ENCODE peak calls at places on chromosomes 2 and 18, in ten cellular contexts. One of them, this sample, is unnamed. For H3K36me3, the result is how much of the 10 kb centered on the place peaks cover.

GRCh38 chr2:124609667-124610066 is 584.6 kb downstream of the CNTNAP5 start:
- DNase-seq in esophagus squamous epithelium: no peak
- DNase-seq in kidney: no peak
- DNase-seq in ovary: no peak
- DNase-seq in CD4-positive, alpha-beta memory T cell: no peak
- DNase-seq in heart right ventricle: no peak
- DNase-seq in A673: no peak
- DNase-seq in naive thymus-derived CD4-positive, alpha-beta T cell: no peak
- DNase-seq in left lung: no peak
- DNase-seq in stomach: no peak
- DNase-seq in this sample: no peak

GRCh38 chr2:105252271-105252670 is 10.7 kb downstream of the GPR45 start:
- DNase-seq in stomach: no peak
- DNase-seq in esophagus squamous epithelium: no peak
- DNase-seq in heart right ventricle: no peak
- DNase-seq in kidney: no peak
- DNase-seq in CD4-positive, alpha-beta memory T cell: no peak
- DNase-seq in ovary: no peak
- DNase-seq in naive thymus-derived CD4-positive, alpha-beta T cell: no peak
- DNase-seq in A673: no peak
- DNase-seq in left lung: no peak
- DNase-seq in this sample: no peak

GRCh38 chr2:160464996-160465395 is 28.6 kb downstream of the RBMS1 start:
- DNase-seq in naive thymus-derived CD4-positive, alpha-beta T cell: no peak
- DNase-seq in CD4-positive, alpha-beta memory T cell: no peak
- DNase-seq in kidney: no peak
- DNase-seq in stomach: no peak
- DNase-seq in A673: no peak
- DNase-seq in ovary: no peak
- DNase-seq in esophagus squamous epithelium: no peak
- DNase-seq in left lung: no peak
- DNase-seq in heart right ventricle: no peak
- DNase-seq in this sample: no peak

GRCh38 chr2:227477291-227477690 is 5.3 kb downstream of the AGFG1 start:
- DNase-seq in heart right ventricle: no peak
- DNase-seq in esophagus squamous epithelium: no peak
- DNase-seq in CD4-positive, alpha-beta memory T cell: no peak
- DNase-seq in ovary: no peak
- DNase-seq in A673: no peak
- DNase-seq in stomach: no peak
- DNase-seq in naive thymus-derived CD4-positive, alpha-beta T cell: no peak
- DNase-seq in kidney: no peak
- DNase-seq in left lung: no peak
- DNase-seq in this sample: no peak

GRCh38 chr18:69387181-69387580 is 13.5 kb upstream of the DOK6 start:
- DNase-seq in heart right ventricle: no peak
- DNase-seq in kidney: no peak
- DNase-seq in stomach: no peak
- DNase-seq in left lung: no peak
- DNase-seq in CD4-positive, alpha-beta memory T cell: no peak
- DNase-seq in esophagus squamous epithelium: no peak
- DNase-seq in ovary: no peak
- DNase-seq in A673: peak
- DNase-seq in naive thymus-derived CD4-positive, alpha-beta T cell: no peak
- DNase-seq in this sample: no peak

GRCh38 chr18:32470136-32470712 is 458 bp downstream of the GAREM1 start:
- DNase-seq in ovary: peak
- DNase-seq in CD4-positive, alpha-beta memory T cell: peak
- DNase-seq in esophagus squamous epithelium: no peak
- DNase-seq in kidney: peak
- DNase-seq in naive thymus-derived CD4-positive, alpha-beta T cell: peak
- DNase-seq in heart right ventricle: peak
- DNase-seq in A673: no peak
- DNase-seq in stomach: peak
- DNase-seq in left lung: no peak
- DNase-seq in this sample: no peak

GRCh38 chr2:219104107-219105050 is 43.7 kb upstream of the IHH start:
- DNase-seq in heart right ventricle: no peak
- DNase-seq in esophagus squamous epithelium: no peak
- DNase-seq in stomach: no peak
- DNase-seq in A673: peak
- DNase-seq in kidney: no peak
- DNase-seq in naive thymus-derived CD4-positive, alpha-beta T cell: no peak
- DNase-seq in ovary: no peak
- DNase-seq in CD4-positive, alpha-beta memory T cell: no peak
- DNase-seq in left lung: no peak
- DNase-seq in this sample: peak

GRCh38 chr2:205706769-205707375 is 24.6 kb downstream of the NRP2 start:
- DNase-seq in left lung: peak
- DNase-seq in ovary: peak
- DNase-seq in CD4-positive, alpha-beta memory T cell: peak
- DNase-seq in esophagus squamous epithelium: peak
- DNase-seq in heart right ventricle: peak
- DNase-seq in kidney: peak
- DNase-seq in stomach: no peak
- DNase-seq in A673: peak
- DNase-seq in naive thymus-derived CD4-positive, alpha-beta T cell: peak
- DNase-seq in this sample: no peak

GRCh38 chr18:24212939-24213338 is 74.1 kb downstream of the CABYR start:
- DNase-seq in A673: no peak
- DNase-seq in stomach: no peak
- DNase-seq in naive thymus-derived CD4-positive, alpha-beta T cell: no peak
- DNase-seq in heart right ventricle: no peak
- DNase-seq in CD4-positive, alpha-beta memory T cell: no peak
- DNase-seq in ovary: no peak
- DNase-seq in esophagus squamous epithelium: no peak
- DNase-seq in left lung: no peak
- DNase-seq in kidney: no peak
- DNase-seq in this sample: no peak

GRCh38 chr2:147500819-147501395 is 343.9 kb upstream of the ACVR2A start:
- DNase-seq in CD4-positive, alpha-beta memory T cell: no peak
- DNase-seq in naive thymus-derived CD4-positive, alpha-beta T cell: no peak
- DNase-seq in ovary: no peak
- DNase-seq in esophagus squamous epithelium: no peak
- DNase-seq in heart right ventricle: no peak
- DNase-seq in A673: no peak
- DNase-seq in kidney: no peak
- DNase-seq in left lung: no peak
- DNase-seq in stomach: no peak
- DNase-seq in this sample: no peak

GRCh38 chr2:239829326-239829725 is 195.8 kb downstream of the NDUFA10 start:
- DNase-seq in stomach: peak
- DNase-seq in kidney: no peak
- DNase-seq in ovary: peak
- DNase-seq in esophagus squamous epithelium: no peak
- DNase-seq in naive thymus-derived CD4-positive, alpha-beta T cell: no peak
- DNase-seq in A673: no peak
- DNase-seq in heart right ventricle: no peak
- DNase-seq in CD4-positive, alpha-beta memory T cell: no peak
- DNase-seq in left lung: no peak
- DNase-seq in this sample: no peak

GRCh38 chr2:70766357-70767093 is 1.5 kb downstream of the ADD2 start:
- DNase-seq in ovary: no peak
- DNase-seq in CD4-positive, alpha-beta memory T cell: no peak
- DNase-seq in heart right ventricle: no peak
- DNase-seq in kidney: no peak
- DNase-seq in stomach: no peak
- DNase-seq in esophagus squamous epithelium: no peak
- DNase-seq in left lung: no peak
- DNase-seq in A673: no peak
- DNase-seq in naive thymus-derived CD4-positive, alpha-beta T cell: no peak
- DNase-seq in this sample: no peak
- H3K4me3 ChIP-seq in ovary: no peak
- H3K4me3 ChIP-seq in CD4-positive, alpha-beta memory T cell: peak
- H3K4me3 ChIP-seq in heart right ventricle: peak
- H3K4me3 ChIP-seq in kidney: no peak
- H3K4me3 ChIP-seq in stomach: peak
- H3K4me3 ChIP-seq in esophagus squamous epithelium: peak
- H3K4me3 ChIP-seq in left lung: peak
- H3K4me3 ChIP-seq in A673: peak
- H3K4me3 ChIP-seq in naive thymus-derived CD4-positive, alpha-beta T cell: peak
- H3K4me3 ChIP-seq in this sample: peak

GRCh38 chr2:188422726-188423125 is 131.1 kb downstream of the GULP1 start:
- DNase-seq in left lung: no peak
- DNase-seq in CD4-positive, alpha-beta memory T cell: no peak
- DNase-seq in esophagus squamous epithelium: no peak
- DNase-seq in ovary: no peak
- DNase-seq in stomach: no peak
- DNase-seq in kidney: no peak
- DNase-seq in naive thymus-derived CD4-positive, alpha-beta T cell: no peak
- DNase-seq in heart right ventricle: no peak
- DNase-seq in A673: no peak
- DNase-seq in this sample: no peak

GRCh38 chr2:188430705-188431104 is 139.0 kb downstream of the GULP1 start:
- DNase-seq in esophagus squamous epithelium: no peak
- DNase-seq in A673: no peak
- DNase-seq in kidney: no peak
- DNase-seq in CD4-positive, alpha-beta memory T cell: no peak
- DNase-seq in left lung: no peak
- DNase-seq in heart right ventricle: no peak
- DNase-seq in ovary: no peak
- DNase-seq in stomach: no peak
- DNase-seq in naive thymus-derived CD4-positive, alpha-beta T cell: no peak
- DNase-seq in this sample: no peak

GRCh38 chr2:188426121-188426520 is 134.4 kb downstream of the GULP1 start:
- DNase-seq in CD4-positive, alpha-beta memory T cell: no peak
- DNase-seq in heart right ventricle: no peak
- DNase-seq in A673: no peak
- DNase-seq in left lung: no peak
- DNase-seq in naive thymus-derived CD4-positive, alpha-beta T cell: no peak
- DNase-seq in ovary: no peak
- DNase-seq in esophagus squamous epithelium: no peak
- DNase-seq in stomach: no peak
- DNase-seq in kidney: no peak
- DNase-seq in this sample: no peak

GRCh38 chr2:188425266-188425665 is 133.6 kb downstream of the GULP1 start:
- DNase-seq in A673: no peak
- DNase-seq in heart right ventricle: no peak
- DNase-seq in CD4-positive, alpha-beta memory T cell: no peak
- DNase-seq in naive thymus-derived CD4-positive, alpha-beta T cell: no peak
- DNase-seq in ovary: no peak
- DNase-seq in kidney: no peak
- DNase-seq in left lung: no peak
- DNase-seq in stomach: no peak
- DNase-seq in esophagus squamous epithelium: no peak
- DNase-seq in this sample: no peak
- H3K27ac ChIP-seq in A673: no peak
- H3K27ac ChIP-seq in heart right ventricle: no peak
- H3K27ac ChIP-seq in CD4-positive, alpha-beta memory T cell: no peak
- H3K27ac ChIP-seq in naive thymus-derived CD4-positive, alpha-beta T cell: no peak
- H3K27ac ChIP-seq in ovary: no peak
- H3K27ac ChIP-seq in kidney: no peak
- H3K27ac ChIP-seq in left lung: no peak
- H3K27ac ChIP-seq in stomach: no peak
- H3K27ac ChIP-seq in esophagus squamous epithelium: no peak
- H3K27ac ChIP-seq in this sample: no peak

GRCh38 chr2:201630577-201630976 is 12.7 kb downstream of the TMEM237 start:
- DNase-seq in CD4-positive, alpha-beta memory T cell: no peak
- DNase-seq in stomach: no peak
- DNase-seq in heart right ventricle: no peak
- DNase-seq in esophagus squamous epithelium: no peak
- DNase-seq in kidney: no peak
- DNase-seq in A673: no peak
- DNase-seq in ovary: no peak
- DNase-seq in naive thymus-derived CD4-positive, alpha-beta T cell: no peak
- DNase-seq in left lung: no peak
- DNase-seq in this sample: no peak

GRCh38 chr2:201633862-201634261 is 9.4 kb downstream of the TMEM237 start:
- DNase-seq in esophagus squamous epithelium: no peak
- DNase-seq in stomach: no peak
- DNase-seq in left lung: no peak
- DNase-seq in heart right ventricle: no peak
- DNase-seq in kidney: no peak
- DNase-seq in A673: no peak
- DNase-seq in CD4-positive, alpha-beta memory T cell: no peak
- DNase-seq in naive thymus-derived CD4-positive, alpha-beta T cell: no peak
- DNase-seq in ovary: no peak
- DNase-seq in this sample: no peak

GRCh38 chr2:201628545-201628944 is 14.8 kb downstream of the TMEM237 start:
- DNase-seq in heart right ventricle: no peak
- DNase-seq in stomach: no peak
- DNase-seq in left lung: no peak
- DNase-seq in naive thymus-derived CD4-positive, alpha-beta T cell: no peak
- DNase-seq in ovary: no peak
- DNase-seq in kidney: no peak
- DNase-seq in esophagus squamous epithelium: no peak
- DNase-seq in A673: no peak
- DNase-seq in CD4-positive, alpha-beta memory T cell: no peak
- DNase-seq in this sample: no peak

GRCh38 chr2:201631041-201631440 is 12.3 kb downstream of the TMEM237 start:
- DNase-seq in ovary: no peak
- DNase-seq in kidney: no peak
- DNase-seq in heart right ventricle: no peak
- DNase-seq in left lung: no peak
- DNase-seq in A673: no peak
- DNase-seq in naive thymus-derived CD4-positive, alpha-beta T cell: no peak
- DNase-seq in stomach: no peak
- DNase-seq in esophagus squamous epithelium: no peak
- DNase-seq in CD4-positive, alpha-beta memory T cell: no peak
- DNase-seq in this sample: no peak
- H3K36me3 ChIP-seq in ovary: under half
- H3K36me3 ChIP-seq in kidney: under half
- H3K36me3 ChIP-seq in heart right ventricle: half or more
- H3K36me3 ChIP-seq in left lung: under half
- H3K36me3 ChIP-seq in A673: half or more
- H3K36me3 ChIP-seq in naive thymus-derived CD4-positive, alpha-beta T cell: under half
- H3K36me3 ChIP-seq in stomach: half or more
- H3K36me3 ChIP-seq in esophagus squamous epithelium: under half
- H3K36me3 ChIP-seq in CD4-positive, alpha-beta memory T cell: under half
- H3K36me3 ChIP-seq in this sample: under half

DNA sequence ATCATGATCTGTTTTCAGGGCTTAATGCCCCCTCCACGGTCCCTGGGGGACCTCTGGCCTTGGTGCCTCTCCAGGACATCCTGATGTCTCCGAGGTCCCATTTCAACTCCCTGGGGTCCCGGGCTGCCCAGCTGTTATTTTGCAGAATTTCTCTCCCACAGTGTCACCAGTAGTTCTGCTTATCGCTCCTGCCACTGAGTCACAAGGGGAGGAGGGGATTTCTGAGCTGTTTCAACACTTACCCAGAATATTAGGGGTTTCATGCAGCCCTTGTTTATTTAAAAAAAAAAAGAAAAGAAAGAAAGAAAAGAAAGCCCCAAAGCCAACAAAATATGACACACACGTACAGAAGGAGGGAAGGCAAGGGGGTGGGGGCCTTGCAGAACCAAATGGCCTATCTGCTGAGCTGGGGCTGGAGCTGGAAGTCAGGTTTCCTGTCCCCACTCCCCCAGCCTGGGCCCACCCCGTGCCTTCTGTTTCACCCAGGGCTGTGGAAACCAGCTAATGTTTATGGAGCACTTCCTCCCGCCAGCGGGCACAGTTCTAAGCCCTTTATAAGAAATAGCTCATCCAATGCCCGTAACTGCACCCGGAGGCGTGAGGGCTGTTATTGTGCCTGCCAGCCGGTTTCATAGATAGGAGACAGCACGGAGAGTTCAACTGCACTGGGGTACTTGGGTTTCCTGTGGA is 8.4 kb upstream of the ARID5A start:
- DNase-seq in esophagus squamous epithelium: no peak
- DNase-seq in A673: peak
- DNase-seq in naive thymus-derived CD4-positive, alpha-beta T cell: peak
- DNase-seq in kidney: no peak
- DNase-seq in left lung: peak
- DNase-seq in heart right ventricle: peak
- DNase-seq in CD4-positive, alpha-beta memory T cell: peak
- DNase-seq in ovary: peak
- DNase-seq in stomach: no peak
- DNase-seq in this sample: no peak
- H3K4me3 ChIP-seq in esophagus squamous epithelium: peak
- H3K4me3 ChIP-seq in A673: peak
- H3K4me3 ChIP-seq in naive thymus-derived CD4-positive, alpha-beta T cell: peak
- H3K4me3 ChIP-seq in kidney: no peak
- H3K4me3 ChIP-seq in left lung: peak
- H3K4me3 ChIP-seq in heart right ventricle: peak
- H3K4me3 ChIP-seq in CD4-positive, alpha-beta memory T cell: no peak
- H3K4me3 ChIP-seq in ovary: peak
- H3K4me3 ChIP-seq in stomach: peak
- H3K4me3 ChIP-seq in this sample: no peak

This sample was measured in iPS DF 6.9.